ENCODE peak calls at places on chromosomes 7 and 10, in seven cellular contexts. One of them, this sample, is unnamed.

GRCh38 chr10:19935106-19935505 is 118.9 kb downstream of the PLXDC2 start:
- DNase-seq in hepatic stellate cell: no peak
- DNase-seq in astrocyte of the spinal cord: no peak
- DNase-seq in left ventricle myocardium inferior: no peak
- DNase-seq in iris pigment epithelial cell: no peak
- DNase-seq in activated T-cell treated with anti-CD3 and anti-CD28 coated beads for 1 hour: no peak
- DNase-seq in NCI-H2107: no peak
- DNase-seq in this sample: no peak

GRCh38 chr10:20767028-20767427 is 130.1 kb downstream of the NEBL start:
- DNase-seq in hepatic stellate cell: no peak
- DNase-seq in astrocyte of the spinal cord: peak; percentile 50
- DNase-seq in left ventricle myocardium inferior: no peak
- DNase-seq in iris pigment epithelial cell: peak; percentile 59
- DNase-seq in activated T-cell treated with anti-CD3 and anti-CD28 coated beads for 1 hour: no peak
- DNase-seq in NCI-H2107: no peak
- DNase-seq in this sample: no peak

GRCh38 chr10:69567920-69568319 is 5.3 kb downstream of the NEUROG3 start:
- DNase-seq in hepatic stellate cell: peak; percentile 68
- DNase-seq in astrocyte of the spinal cord: peak; percentile 55
- DNase-seq in left ventricle myocardium inferior: peak; percentile 33
- DNase-seq in iris pigment epithelial cell: peak; percentile 67
- DNase-seq in activated T-cell treated with anti-CD3 and anti-CD28 coated beads for 1 hour: no peak
- DNase-seq in NCI-H2107: no peak
- DNase-seq in this sample: no peak

GRCh38 chr10:48547981-48548380 is 56.9 kb downstream of the ARHGAP22 start:
- DNase-seq in hepatic stellate cell: no peak
- DNase-seq in astrocyte of the spinal cord: no peak
- DNase-seq in left ventricle myocardium inferior: no peak
- DNase-seq in iris pigment epithelial cell: no peak
- DNase-seq in activated T-cell treated with anti-CD3 and anti-CD28 coated beads for 1 hour: no peak
- DNase-seq in NCI-H2107: no peak
- DNase-seq in this sample: no peak

GRCh38 chr10:95795602-95796001 is 39.6 kb downstream of the ENTPD1 start:
- DNase-seq in hepatic stellate cell: no peak
- DNase-seq in astrocyte of the spinal cord: no peak
- DNase-seq in left ventricle myocardium inferior: no peak
- DNase-seq in iris pigment epithelial cell: no peak
- DNase-seq in activated T-cell treated with anti-CD3 and anti-CD28 coated beads for 1 hour: no peak
- DNase-seq in NCI-H2107: no peak
- DNase-seq in this sample: no peak

GRCh38 chr7:66050990-66051424 is 24.6 kb upstream of the ASL start:
- DNase-seq in hepatic stellate cell: peak; percentile 67
- DNase-seq in astrocyte of the spinal cord: peak; percentile 79
- DNase-seq in left ventricle myocardium inferior: no peak
- DNase-seq in iris pigment epithelial cell: peak; percentile 94
- DNase-seq in activated T-cell treated with anti-CD3 and anti-CD28 coated beads for 1 hour: no peak
- DNase-seq in NCI-H2107: peak; percentile 20
- DNase-seq in this sample: no peak

GRCh38 chr10:72812798-72813430 is 80.6 kb upstream of the OIT3 start:
- DNase-seq in hepatic stellate cell: peak; percentile 35
- DNase-seq in astrocyte of the spinal cord: peak; percentile 75
- DNase-seq in left ventricle myocardium inferior: no peak
- DNase-seq in iris pigment epithelial cell: peak; percentile 72
- DNase-seq in activated T-cell treated with anti-CD3 and anti-CD28 coated beads for 1 hour: no peak
- DNase-seq in NCI-H2107: no peak
- DNase-seq in this sample: no peak

GRCh38 chr10:29804025-29804852 is 169.5 kb upstream of the SVIL start:
- DNase-seq in hepatic stellate cell: peak; percentile 79
- DNase-seq in astrocyte of the spinal cord: peak; percentile 97
- DNase-seq in left ventricle myocardium inferior: no peak
- DNase-seq in iris pigment epithelial cell: peak; percentile 83
- DNase-seq in activated T-cell treated with anti-CD3 and anti-CD28 coated beads for 1 hour: no peak
- DNase-seq in NCI-H2107: no peak
- DNase-seq in this sample: peak; percentile 82

GRCh38 chr7:121385800-121386179 is 10.3 kb downstream of the FAM3C start:
- DNase-seq in hepatic stellate cell: no peak
- DNase-seq in astrocyte of the spinal cord: no peak
- DNase-seq in left ventricle myocardium inferior: no peak
- DNase-seq in iris pigment epithelial cell: peak; percentile 70
- DNase-seq in activated T-cell treated with anti-CD3 and anti-CD28 coated beads for 1 hour: no peak
- DNase-seq in NCI-H2107: no peak
- DNase-seq in this sample: no peak

GRCh38 chr7:38162036-38162435 is 16.0 kb upstream of the STARD3NL start:
- DNase-seq in hepatic stellate cell: no peak
- DNase-seq in astrocyte of the spinal cord: no peak
- DNase-seq in left ventricle myocardium inferior: no peak
- DNase-seq in iris pigment epithelial cell: no peak
- DNase-seq in activated T-cell treated with anti-CD3 and anti-CD28 coated beads for 1 hour: no peak
- DNase-seq in NCI-H2107: no peak
- DNase-seq in this sample: no peak

GRCh38 chr7:111784311-111784710 is 222.0 kb upstream of the IMMP2L start:
- DNase-seq in hepatic stellate cell: no peak
- DNase-seq in astrocyte of the spinal cord: no peak
- DNase-seq in left ventricle myocardium inferior: no peak
- DNase-seq in iris pigment epithelial cell: no peak
- DNase-seq in activated T-cell treated with anti-CD3 and anti-CD28 coated beads for 1 hour: no peak
- DNase-seq in NCI-H2107: no peak
- DNase-seq in this sample: no peak

GRCh38 chr10:14879801-14880193 is 1.1 kb downstream of the SUV39H2 start:
- DNase-seq in hepatic stellate cell: no peak
- DNase-seq in astrocyte of the spinal cord: no peak
- DNase-seq in left ventricle myocardium inferior: no peak
- DNase-seq in iris pigment epithelial cell: peak; percentile 10
- DNase-seq in activated T-cell treated with anti-CD3 and anti-CD28 coated beads for 1 hour: no peak
- DNase-seq in NCI-H2107: no peak
- DNase-seq in this sample: no peak

GRCh38 chr10:14184841-14185500 is 145.8 kb downstream of the FRMD4A start:
- DNase-seq in hepatic stellate cell: no peak
- DNase-seq in astrocyte of the spinal cord: peak; percentile 72
- DNase-seq in left ventricle myocardium inferior: no peak
- DNase-seq in iris pigment epithelial cell: peak; percentile 67
- DNase-seq in activated T-cell treated with anti-CD3 and anti-CD28 coated beads for 1 hour: no peak
- DNase-seq in NCI-H2107: no peak
- DNase-seq in this sample: no peak

GRCh38 chr7:38736135-38736534 is 105.0 kb upstream of the AMPH start:
- DNase-seq in hepatic stellate cell: no peak
- DNase-seq in astrocyte of the spinal cord: no peak
- DNase-seq in left ventricle myocardium inferior: no peak
- DNase-seq in iris pigment epithelial cell: peak; percentile 61
- DNase-seq in activated T-cell treated with anti-CD3 and anti-CD28 coated beads for 1 hour: no peak
- DNase-seq in NCI-H2107: no peak
- DNase-seq in this sample: no peak

GRCh38 chr7:52140848-52141247 is 824.2 kb upstream of the COBL start:
- DNase-seq in hepatic stellate cell: no peak
- DNase-seq in astrocyte of the spinal cord: no peak
- DNase-seq in left ventricle myocardium inferior: no peak
- DNase-seq in iris pigment epithelial cell: no peak
- DNase-seq in activated T-cell treated with anti-CD3 and anti-CD28 coated beads for 1 hour: no peak
- DNase-seq in NCI-H2107: no peak
- DNase-seq in this sample: no peak

GRCh38 chr7:101688183-101688831 is 59.2 kb upstream of the MYL10 start:
- DNase-seq in hepatic stellate cell: peak; percentile 81
- DNase-seq in astrocyte of the spinal cord: peak; percentile 43
- DNase-seq in left ventricle myocardium inferior: peak; percentile 81
- DNase-seq in iris pigment epithelial cell: peak; percentile 41
- DNase-seq in activated T-cell treated with anti-CD3 and anti-CD28 coated beads for 1 hour: peak; percentile 85
- DNase-seq in NCI-H2107: no peak
- DNase-seq in this sample: peak; percentile 60